ENCODE peak calls at places on chromosomes 2 and 18, in five cellular contexts. One of them, this sample, is unnamed.

GRCh38 chr2:103963331-103963730 is 890.6 kb upstream of the POU3F3 start:
- ATAC-seq in HepG2: no peak
- ATAC-seq in HCT116: no peak
- ATAC-seq in upper lobe of left lung: no peak
- ATAC-seq in GM12878: no peak
- ATAC-seq in this sample: no peak

GRCh38 chr2:144701259-144701658 is 181.3 kb upstream of the ZEB2 start:
- ATAC-seq in HepG2: no peak
- ATAC-seq in HCT116: no peak
- ATAC-seq in upper lobe of left lung: peak
- ATAC-seq in GM12878: no peak
- ATAC-seq in this sample: no peak

GRCh38 chr2:102488063-102488462 is 15.0 kb downstream of the SLC9A4 start:
- ATAC-seq in HepG2: no peak
- ATAC-seq in HCT116: no peak
- ATAC-seq in upper lobe of left lung: peak
- ATAC-seq in GM12878: no peak
- ATAC-seq in this sample: no peak

GRCh38 chr2:17084882-17085281 is 419.2 kb upstream of the CYRIA start:
- ATAC-seq in HepG2: no peak
- ATAC-seq in HCT116: no peak
- ATAC-seq in upper lobe of left lung: no peak
- ATAC-seq in GM12878: no peak
- ATAC-seq in this sample: no peak

GRCh38 chr2:218020966-218021535 is 18.3 kb upstream of the TNS1 start:
- ATAC-seq in HepG2: no peak
- ATAC-seq in HCT116: no peak
- ATAC-seq in upper lobe of left lung: no peak
- ATAC-seq in GM12878: no peak
- ATAC-seq in this sample: no peak

GRCh38 chr18:76343938-76344569 is 151.0 kb downstream of the ZNF516 start:
- ATAC-seq in HepG2: no peak
- ATAC-seq in HCT116: no peak
- ATAC-seq in upper lobe of left lung: no peak
- ATAC-seq in GM12878: no peak
- ATAC-seq in this sample: no peak

GRCh38 chr2:237932731-237933131 is 34.1 kb upstream of the UBE2F start:
- ATAC-seq in HepG2: no peak
- ATAC-seq in HCT116: no peak
- ATAC-seq in upper lobe of left lung: peak
- ATAC-seq in GM12878: peak
- ATAC-seq in this sample: peak

GRCh38 chr2:169107645-169108044 is 38.3 kb downstream of the DHRS9 start:
- ATAC-seq in HepG2: no peak
- ATAC-seq in HCT116: no peak
- ATAC-seq in upper lobe of left lung: no peak
- ATAC-seq in GM12878: peak
- ATAC-seq in this sample: no peak

GRCh38 chr2:197071790-197072436 is 145.4 kb upstream of the PGAP1 start:
- ATAC-seq in HepG2: no peak
- ATAC-seq in HCT116: no peak
- ATAC-seq in upper lobe of left lung: no peak
- ATAC-seq in GM12878: no peak
- ATAC-seq in this sample: no peak

GRCh38 chr2:237614151-237614720 is 13.2 kb upstream of the LRRFIP1 start:
- ATAC-seq in HepG2: peak
- ATAC-seq in HCT116: peak
- ATAC-seq in upper lobe of left lung: peak
- ATAC-seq in GM12878: no peak
- ATAC-seq in this sample: no peak

GRCh38 chr18:74631242-74632087 is 33.8 kb downstream of the ZNF407 start:
- ATAC-seq in HepG2: no peak
- ATAC-seq in HCT116: no peak
- ATAC-seq in upper lobe of left lung: no peak
- ATAC-seq in GM12878: no peak
- ATAC-seq in this sample: no peak

GRCh38 chr18:28015671-28016070 is 161.3 kb downstream of the CDH2 start:
- ATAC-seq in HepG2: no peak
- ATAC-seq in HCT116: no peak
- ATAC-seq in upper lobe of left lung: no peak
- ATAC-seq in GM12878: no peak
- ATAC-seq in this sample: no peak

GRCh38 chr2:172395503-172395902 is 31.9 kb upstream of the ITGA6 start:
- ATAC-seq in HepG2: no peak
- ATAC-seq in HCT116: no peak
- ATAC-seq in upper lobe of left lung: no peak
- ATAC-seq in GM12878: no peak
- ATAC-seq in this sample: no peak

DNA sequence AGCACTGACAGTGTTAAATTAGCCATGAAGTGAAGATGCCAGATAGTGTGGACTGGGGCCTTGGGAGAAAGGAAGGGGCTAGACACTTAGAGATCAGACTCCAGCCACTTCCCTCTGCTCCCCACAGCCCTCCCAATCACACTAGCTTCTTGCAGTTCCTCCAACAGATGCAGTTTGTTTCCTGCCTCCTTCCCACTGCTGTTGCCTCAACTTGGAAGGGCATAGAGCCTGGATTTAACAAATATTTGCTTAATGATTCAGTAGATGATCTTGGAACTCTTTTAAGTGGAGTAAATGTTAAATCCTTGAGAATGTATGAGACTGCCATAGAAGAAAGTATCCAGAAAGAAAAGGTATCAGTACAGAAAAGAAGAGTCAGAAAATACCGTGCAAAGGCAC is 1.5 kb upstream of the BZW1 start:
- ATAC-seq in HepG2: no peak
- ATAC-seq in HCT116: no peak
- ATAC-seq in upper lobe of left lung: no peak
- ATAC-seq in GM12878: no peak
- ATAC-seq in this sample: no peak
- TF ChIP-seq POLR2AphosphoS5 in HepG2: no peak
- TF ChIP-seq POLR2AphosphoS5 in HCT116: no peak
- TF ChIP-seq POLR2AphosphoS5 in upper lobe of left lung: peak
- TF ChIP-seq POLR2AphosphoS5 in GM12878: no peak
- TF ChIP-seq POLR2AphosphoS5 in this sample: peak

GRCh38 chr2:105037572-105038382 is at the start of gene MRPS9:
- ATAC-seq in HepG2: peak
- ATAC-seq in HCT116: peak
- ATAC-seq in upper lobe of left lung: peak
- ATAC-seq in GM12878: peak
- ATAC-seq in this sample: peak
- TF ChIP-seq POLR2A in HepG2: peak
- TF ChIP-seq POLR2A in HCT116: peak
- TF ChIP-seq POLR2A in upper lobe of left lung: peak
- TF ChIP-seq POLR2A in GM12878: peak
- TF ChIP-seq POLR2A in this sample: peak

GRCh38 chr2:85888745-85889647 is at the start of gene ST3GAL5:
- ATAC-seq in HepG2: peak
- ATAC-seq in HCT116: peak
- ATAC-seq in upper lobe of left lung: peak
- ATAC-seq in GM12878: peak
- ATAC-seq in this sample: peak
- TF ChIP-seq POLR2AphosphoS5 in HepG2: no peak
- TF ChIP-seq POLR2AphosphoS5 in HCT116: peak
- TF ChIP-seq POLR2AphosphoS5 in upper lobe of left lung: peak
- TF ChIP-seq POLR2AphosphoS5 in GM12878: no peak
- TF ChIP-seq POLR2AphosphoS5 in this sample: peak

GRCh38 chr2:84924173-84925106 is 19.0 kb downstream of the TMSB10 start:
- ATAC-seq in HepG2: peak
- ATAC-seq in HCT116: no peak
- ATAC-seq in upper lobe of left lung: no peak
- ATAC-seq in GM12878: peak
- ATAC-seq in this sample: no peak

GRCh38 chr2:84925336-84925723 is 19.9 kb downstream of the TMSB10 start:
- ATAC-seq in HepG2: peak
- ATAC-seq in HCT116: peak
- ATAC-seq in upper lobe of left lung: no peak
- ATAC-seq in GM12878: peak
- ATAC-seq in this sample: no peak

GRCh38 chr2:84923009-84923408 is 17.6 kb downstream of the TMSB10 start:
- ATAC-seq in HepG2: no peak
- ATAC-seq in HCT116: no peak
- ATAC-seq in upper lobe of left lung: no peak
- ATAC-seq in GM12878: no peak
- ATAC-seq in this sample: no peak

GRCh38 chr2:84918430-84918829 is 13.0 kb downstream of the TMSB10 start:
- ATAC-seq in HepG2: no peak
- ATAC-seq in HCT116: no peak
- ATAC-seq in upper lobe of left lung: no peak
- ATAC-seq in GM12878: no peak
- ATAC-seq in this sample: no peak

DNA sequence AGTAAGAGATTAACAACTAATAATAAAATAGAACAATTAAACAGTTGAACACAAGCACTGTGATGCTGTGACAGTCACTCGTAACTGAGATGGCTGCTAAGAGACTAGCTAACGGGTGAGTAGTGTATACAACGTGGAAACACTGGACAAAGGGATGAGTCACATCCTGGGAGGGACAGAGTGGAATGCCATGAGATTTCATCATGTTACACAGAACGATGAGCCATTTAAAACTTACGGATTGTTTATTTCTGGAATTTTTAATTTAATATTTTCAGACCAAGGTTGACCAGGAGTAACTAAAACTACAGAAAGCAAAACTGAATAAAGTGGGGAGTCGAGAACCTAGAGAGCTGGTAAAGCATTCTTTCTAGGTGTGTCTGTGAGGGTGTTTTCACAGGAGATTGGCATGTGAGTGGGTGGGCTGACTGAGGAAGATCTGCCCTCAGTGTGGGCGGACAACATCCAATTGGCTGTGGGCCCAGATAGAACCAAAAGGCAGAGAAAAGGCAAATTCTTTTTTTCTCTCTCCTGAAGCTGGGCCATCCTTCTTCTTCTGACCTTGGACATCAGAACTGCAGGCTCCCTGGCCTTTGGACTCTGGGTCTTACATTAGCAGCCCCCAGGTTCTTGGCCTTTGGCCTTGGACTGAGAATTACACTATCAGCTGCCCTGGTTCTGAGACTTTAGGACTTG is 14.6 kb downstream of the TMSB10 start:
- ATAC-seq in HepG2: peak
- ATAC-seq in HCT116: peak
- ATAC-seq in upper lobe of left lung: peak
- ATAC-seq in GM12878: peak
- ATAC-seq in this sample: peak
- TF ChIP-seq POLR2A in HepG2: peak
- TF ChIP-seq POLR2A in HCT116: peak
- TF ChIP-seq POLR2A in upper lobe of left lung: no peak
- TF ChIP-seq POLR2A in GM12878: no peak
- TF ChIP-seq POLR2A in this sample: no peak

DNA sequence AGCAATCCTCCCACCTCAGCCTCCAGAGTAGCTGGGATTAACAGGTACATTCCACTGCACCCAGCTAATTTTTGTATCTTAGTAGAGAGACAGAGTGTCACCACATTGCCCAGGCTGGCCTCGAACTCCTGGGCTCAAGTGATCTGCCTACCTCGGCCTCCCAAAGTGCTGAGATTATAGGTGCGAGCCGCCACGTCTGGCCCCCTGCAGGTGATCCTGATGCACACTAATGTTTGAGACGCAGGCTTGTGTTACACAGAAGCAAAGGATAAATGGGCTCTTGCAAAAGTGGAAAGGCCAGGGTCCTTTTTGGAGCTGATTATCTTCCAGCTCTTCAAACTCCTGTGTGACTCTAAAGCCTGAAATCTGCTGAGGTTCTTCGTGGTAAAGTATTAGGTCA is 84.2 kb downstream of the TGFA start:
- ATAC-seq in HepG2: peak
- ATAC-seq in HCT116: peak
- ATAC-seq in upper lobe of left lung: no peak
- ATAC-seq in GM12878: no peak
- ATAC-seq in this sample: no peak
- TF ChIP-seq POLR2AphosphoS5 in HepG2: no peak
- TF ChIP-seq POLR2AphosphoS5 in HCT116: no peak
- TF ChIP-seq POLR2AphosphoS5 in upper lobe of left lung: no peak
- TF ChIP-seq POLR2AphosphoS5 in GM12878: no peak
- TF ChIP-seq POLR2AphosphoS5 in this sample: no peak

DNA sequence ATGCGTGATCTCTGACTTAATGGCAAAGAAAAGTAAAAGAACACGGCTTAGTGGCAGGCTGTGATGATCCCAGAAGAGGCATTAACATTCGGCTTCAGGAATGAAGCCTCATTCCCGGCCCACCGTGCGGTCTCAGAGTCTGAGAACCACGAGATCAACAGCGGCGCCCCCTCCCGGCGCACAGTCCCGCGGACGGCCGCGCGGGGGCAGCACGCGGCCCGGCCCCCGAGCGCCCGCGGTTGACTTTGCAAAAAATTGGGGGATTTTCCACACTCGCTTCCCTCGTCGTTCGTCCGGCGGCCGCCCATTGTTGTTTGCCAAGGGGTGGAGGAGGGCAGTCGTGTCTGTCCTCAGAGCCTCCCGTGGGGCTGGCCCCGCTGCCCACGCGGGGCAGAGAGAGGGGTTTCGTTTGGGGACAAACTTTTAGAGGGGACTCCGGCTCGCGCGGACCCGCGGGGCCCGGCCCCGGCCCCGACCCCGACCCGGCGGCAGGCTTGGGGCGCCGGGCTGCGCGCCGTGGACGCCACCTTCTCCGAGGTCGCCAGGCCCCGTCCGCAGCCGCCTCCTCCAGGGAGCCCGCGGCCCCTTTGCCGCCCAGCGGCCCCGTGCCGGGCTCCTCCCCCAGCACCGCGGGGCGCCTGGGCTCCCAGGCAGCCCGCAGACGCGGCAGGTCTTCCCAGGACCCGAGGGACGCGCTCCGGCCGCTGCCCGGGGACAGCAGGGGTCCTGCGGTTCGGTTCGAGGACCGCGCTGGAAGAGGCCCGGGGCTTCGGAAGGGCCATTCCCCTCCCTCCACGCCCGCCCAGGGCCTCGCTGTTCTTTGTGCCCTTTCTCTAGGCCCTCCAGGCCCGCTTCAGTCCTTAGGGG is 3.3 kb upstream of the HS6ST1 start:
- ATAC-seq in HepG2: peak
- ATAC-seq in HCT116: peak
- ATAC-seq in upper lobe of left lung: peak
- ATAC-seq in GM12878: peak
- ATAC-seq in this sample: peak
- TF ChIP-seq POLR2A in HepG2: peak
- TF ChIP-seq POLR2A in HCT116: no peak
- TF ChIP-seq POLR2A in upper lobe of left lung: peak
- TF ChIP-seq POLR2A in GM12878: peak
- TF ChIP-seq POLR2A in this sample: peak

DNA sequence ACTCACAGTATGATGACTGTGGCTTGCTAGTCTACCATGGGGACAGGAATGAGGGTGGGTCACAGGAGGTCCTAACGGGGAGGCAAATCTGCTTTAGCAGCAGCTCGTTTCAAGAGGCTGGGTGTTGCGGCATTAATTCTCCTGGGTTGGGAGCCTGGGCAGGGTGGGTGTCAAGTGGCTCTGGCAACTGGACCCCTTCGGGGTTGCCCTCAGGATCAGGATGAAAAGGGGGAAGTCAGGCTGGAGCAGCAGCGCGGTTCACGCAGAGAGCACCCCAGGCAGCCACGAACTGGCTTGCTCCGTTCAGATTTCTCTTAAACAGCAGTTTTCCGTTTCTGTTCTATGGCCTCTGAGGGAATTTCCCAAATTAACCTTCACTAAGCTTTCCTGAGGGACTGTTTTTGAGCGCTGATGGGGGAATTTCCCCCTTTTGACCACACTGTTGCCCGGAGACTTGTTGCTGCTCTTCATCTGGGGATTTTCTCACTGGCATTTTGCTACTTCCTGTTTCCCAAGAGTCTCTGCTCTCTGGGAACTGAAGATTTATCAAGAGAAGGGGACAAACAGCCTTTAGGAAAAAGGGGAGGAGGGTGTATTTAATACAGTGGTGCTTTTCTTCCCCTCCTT is 59.9 kb upstream of the PELI1 start:
- ATAC-seq in HepG2: no peak
- ATAC-seq in HCT116: no peak
- ATAC-seq in upper lobe of left lung: peak
- ATAC-seq in GM12878: peak
- ATAC-seq in this sample: peak
- TF ChIP-seq POLR2AphosphoS5 in HepG2: no peak
- TF ChIP-seq POLR2AphosphoS5 in HCT116: no peak
- TF ChIP-seq POLR2AphosphoS5 in upper lobe of left lung: peak
- TF ChIP-seq POLR2AphosphoS5 in GM12878: peak
- TF ChIP-seq POLR2AphosphoS5 in this sample: no peak